ENCODE peak calls at places on chromosomes 6 and 20, in five cellular contexts. X is CD8-positive, alpha-beta memory T cell; L is fibroblast of lung; S is NB4; R is upper lobe of left lung. O is an unnamed sample.

GRCh38 chr20:48102076-48102787 is 317.0 kb upstream of the SULF2 start:
- DNase-seq in X (no peak), L (no peak), S (no peak), R (no peak), O (no peak)

GRCh38 chr6:147201885-147202515 is 2.2 kb upstream of the STXBP5 start:
- DNase-seq in X (no peak), L (peak), S (peak), R (no peak), O (no peak)

GRCh38 chr6:144402750-144403149 is 117.6 kb downstream of the UTRN start:
- DNase-seq in X (no peak), L (no peak), S (no peak), R (no peak), O (no peak)

GRCh38 chr6:72950114-72950860 is 275.0 kb downstream of the KHDC1L start:
- DNase-seq in X (no peak), L (peak), S (no peak), R (no peak), O (no peak)

GRCh38 chr6:139962663-139963314 is 588.3 kb upstream of the CITED2 start:
- DNase-seq in X (no peak), L (no peak), S (peak), R (no peak), O (no peak)

GRCh38 chr6:39961178-39961577 is 26.9 kb upstream of the MOCS1 start:
- DNase-seq in X (no peak), L (peak), S (no peak), R (no peak), O (no peak)

GRCh38 chr20:774680-775057 is 6.4 kb upstream of the SLC52A3 start:
- DNase-seq in X (no peak), L (no peak), S (no peak), R (no peak), O (no peak)

GRCh38 chr6:37785688-37786270 is 33.7 kb upstream of the ZFAND3 start:
- DNase-seq in X (no peak), L (peak), S (no peak), R (no peak), O (no peak)

GRCh38 chr6:55528624-55529023 is 50.4 kb downstream of the HMGCLL1 start:
- DNase-seq in X (no peak), L (peak), S (peak), R (no peak), O (peak)

GRCh38 chr20:44836596-44837120 is 26.3 kb upstream of the RIMS4 start:
- DNase-seq in X (no peak), L (no peak), S (no peak), R (no peak), O (no peak)

GRCh38 chr6:2132416-2132815 is 113.0 kb downstream of the GMDS start:
- DNase-seq in X (no peak), L (peak), S (no peak), R (no peak), O (no peak)

GRCh38 chr20:31642837-31643236 is 5.1 kb downstream of the COX4I2 start:
- DNase-seq in X (no peak), L (no peak), S (no peak), R (no peak), O (peak)

GRCh38 chr6:14121936-14122344 is 4.4 kb downstream of the CD83 start:
- DNase-seq in X (no peak), L (no peak), S (peak), R (no peak), O (no peak)

GRCh38 chr6:111199935-111200822 is 112.9 kb downstream of the SLC16A10 start:
- DNase-seq in X (no peak), L (no peak), S (no peak), R (no peak), O (no peak)

GRCh38 chr6:24907959-24908358 is 27.8 kb downstream of the RIPOR2 start:
- DNase-seq in X (no peak), L (no peak), S (peak), R (no peak), O (no peak)

GRCh38 chr6:24910331-24910849 is 25.4 kb downstream of the RIPOR2 start:
- DNase-seq in X (no peak), L (no peak), S (no peak), R (peak), O (no peak)

GRCh38 chr6:24909281-24910216 is 26.2 kb downstream of the RIPOR2 start:
- DNase-seq in X (no peak), L (no peak), S (no peak), R (no peak), O (no peak)

GRCh38 chr6:24906314-24906713 is 29.4 kb downstream of the RIPOR2 start:
- DNase-seq in X (no peak), L (no peak), S (no peak), R (no peak), O (no peak)

GRCh38 chr6:24908555-24908954 is 27.2 kb downstream of the RIPOR2 start:
- DNase-seq in X (no peak), L (no peak), S (no peak), R (no peak), O (no peak)
- H3K4me3 ChIP-seq in X (no peak), L (no peak), S (no peak), R (peak), O (no peak)

GRCh38 chr6:151097207-151097606 is 142.6 kb upstream of the AKAP12 start:
- DNase-seq in X (no peak), L (no peak), S (no peak), R (no peak), O (no peak)
- H3K4me3 ChIP-seq in X (no peak), L (no peak), S (no peak), R (no peak), O (no peak)

DNA sequence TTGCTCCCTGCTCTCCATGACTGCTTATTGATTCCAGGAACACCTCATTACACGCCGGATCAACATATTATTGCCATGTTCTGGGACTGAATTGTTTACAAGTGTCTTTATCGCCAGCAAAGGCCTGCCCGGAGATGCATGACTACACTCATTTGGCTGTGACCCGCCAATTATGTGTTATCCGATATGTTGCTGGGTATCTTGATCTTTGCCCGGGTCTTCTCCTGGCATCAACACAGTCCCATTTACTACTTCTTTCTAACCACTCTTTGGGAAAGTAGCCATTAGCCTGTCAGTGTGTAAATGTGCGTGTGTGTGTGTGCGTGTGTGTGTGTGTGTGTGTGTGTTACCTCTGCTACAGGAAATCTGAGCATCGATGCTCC is 15.4 kb downstream of the LINC00237 start:
- DNase-seq in X (no peak), L (no peak), S (no peak), R (no peak), O (no peak)
- H3K4me3 ChIP-seq in X (no peak), L (no peak), S (no peak), R (no peak), O (no peak)

GRCh38 chr6:87561012-87561411 is 28.8 kb downstream of the RARS2 start:
- DNase-seq in X (no peak), L (no peak), S (no peak), R (no peak), O (no peak)
- H3K4me3 ChIP-seq in X (no peak), L (no peak), S (no peak), R (no peak), O (no peak)

GRCh38 chr6:33018418-33018817 is 9.0 kb upstream of the HLA-DOA start:
- DNase-seq in X (no peak), L (no peak), S (no peak), R (no peak), O (no peak)
- H3K4me3 ChIP-seq in X (no peak), L (no peak), S (peak), R (peak), O (no peak)

GRCh38 chr6:105400501-105400900 is 2.4 kb downstream of the PREP start:
- DNase-seq in X (no peak), L (peak), S (peak), R (no peak), O (no peak)
- H3K4me3 ChIP-seq in X (no peak), L (no peak), S (peak), R (no peak), O (no peak)